ENCODE peak calls at places on chromosomes 6 and 20, in ten cellular contexts. W is AG10803, T is colonic mucosa, Q is lower leg skin, K is GM12865, F is esophagus muscularis mucosa, Y is stomach, O is neuronal stem cell, V is choroid plexus epithelial cell, E is fibroblast of villous mesenchyme. M is an unnamed sample.

GRCh38 chr20:1405801-1406200 is 12.9 kb upstream of the FKBP1A start:
- DNase-seq in W (no peak), T (no peak), Q (no peak), K (no peak), F (no peak), Y (no peak), O (no peak), V (no peak), E (no peak), M (no peak)

GRCh38 chr20:2798814-2799213 is 1.6 kb downstream of the CPXM1 start:
- DNase-seq in W (no peak), T (no peak), Q (no peak), K (no peak), F (no peak), Y (no peak), O (no peak), V (peak), E (no peak), M (no peak)

GRCh38 chr6:152273002-152273401 is 364.2 kb downstream of the SYNE1 start:
- DNase-seq in W (peak), T (peak), Q (no peak), K (no peak), F (no peak), Y (no peak), O (no peak), V (peak), E (peak), M (no peak)

GRCh38 chr6:73728548-73729205 is 32.7 kb downstream of the CD109 start:
- DNase-seq in W (no peak), T (no peak), Q (no peak), K (peak), F (no peak), Y (no peak), O (no peak), V (no peak), E (no peak), M (no peak)

GRCh38 chr6:38020593-38020992 is 201.1 kb downstream of the ZFAND3 start:
- DNase-seq in W (no peak), T (no peak), Q (no peak), K (no peak), F (no peak), Y (no peak), O (no peak), V (no peak), E (no peak), M (no peak)

GRCh38 chr6:84043555-84043954 is 10.0 kb downstream of the MRAP2 start:
- DNase-seq in W (no peak), T (no peak), Q (no peak), K (no peak), F (no peak), Y (no peak), O (no peak), V (no peak), E (no peak), M (no peak)

GRCh38 chr20:45419188-45420091 is 3.5 kb downstream of the PIGT start:
- DNase-seq in W (peak), T (peak), Q (peak), K (peak), F (no peak), Y (peak), O (no peak), V (peak), E (peak), M (peak)

GRCh38 chr6:91667596-91667995 is 1080.7 kb upstream of the MAP3K7 start:
- DNase-seq in W (no peak), T (no peak), Q (no peak), K (no peak), F (no peak), Y (no peak), O (no peak), V (no peak), E (no peak), M (no peak)

GRCh38 chr6:35967059-35967769 is 46.3 kb upstream of the SRPK1 start:
- DNase-seq in W (no peak), T (no peak), Q (no peak), K (no peak), F (no peak), Y (no peak), O (no peak), V (no peak), E (no peak), M (no peak)

GRCh38 chr6:139888691-139889122 is 514.3 kb upstream of the CITED2 start:
- DNase-seq in W (peak), T (no peak), Q (no peak), K (no peak), F (no peak), Y (no peak), O (peak), V (peak), E (no peak), M (no peak)

GRCh38 chr6:142735182-142735581 is 209.8 kb downstream of the HIVEP2 start:
- DNase-seq in W (peak), T (no peak), Q (no peak), K (no peak), F (no peak), Y (no peak), O (no peak), V (peak), E (peak), M (peak)

GRCh38 chr6:168320661-168321060 is 1.1 kb upstream of the DACT2 start:
- DNase-seq in W (no peak), T (no peak), Q (no peak), K (no peak), F (no peak), Y (no peak), O (no peak), V (peak), E (no peak), M (no peak)

GRCh38 chr6:168318090-168318489 is 1.5 kb downstream of the DACT2 start:
- DNase-seq in W (no peak), T (no peak), Q (no peak), K (no peak), F (no peak), Y (no peak), O (no peak), V (no peak), E (no peak), M (no peak)

GRCh38 chr6:168315626-168316025 is 4.0 kb downstream of the DACT2 start:
- DNase-seq in W (no peak), T (no peak), Q (no peak), K (no peak), F (no peak), Y (no peak), O (no peak), V (no peak), E (no peak), M (no peak)

GRCh38 chr6:168319279-168320051 is at the start of gene DACT2:
- DNase-seq in W (no peak), T (no peak), Q (no peak), K (no peak), F (no peak), Y (no peak), O (no peak), V (no peak), E (no peak), M (no peak)

DNA sequence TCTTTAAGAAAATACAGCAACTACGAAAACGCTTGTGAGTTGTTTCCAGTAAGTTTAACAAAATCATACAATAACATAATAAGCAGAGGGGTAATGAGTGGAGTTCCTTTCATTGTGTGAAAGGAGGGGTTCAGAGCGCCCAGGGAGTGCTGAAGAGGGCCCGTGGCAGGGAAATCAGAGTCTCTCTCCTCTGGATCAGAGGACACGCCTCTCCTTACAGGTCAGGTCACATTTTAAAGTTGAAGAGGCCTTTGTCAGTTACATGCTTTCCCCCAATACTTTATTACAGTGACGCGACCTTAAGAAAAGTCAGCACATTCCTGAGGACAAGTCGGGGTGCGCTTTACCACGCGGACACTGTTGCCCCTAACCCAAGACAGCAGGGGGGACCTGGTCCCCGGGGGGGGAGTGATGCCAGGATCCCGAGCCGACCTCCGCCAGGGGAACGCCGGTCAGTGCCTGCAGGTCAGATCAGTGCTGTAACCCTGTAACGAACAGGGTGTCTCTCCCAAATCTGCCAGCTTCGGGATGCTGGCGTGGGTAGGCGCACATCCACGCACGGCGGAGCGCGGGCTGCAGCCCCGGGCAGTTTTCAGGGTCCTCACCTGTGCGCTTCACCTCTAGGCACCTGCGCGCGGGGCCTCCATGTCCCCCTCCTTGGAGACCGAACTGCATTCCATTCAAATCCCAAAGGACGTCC is 848 bp downstream of the DACT2 start:
- DNase-seq in W (no peak), T (no peak), Q (no peak), K (no peak), F (no peak), Y (no peak), O (no peak), V (no peak), E (no peak), M (no peak)
- H3K4me3 ChIP-seq in W (no peak), T (peak), Q (no peak), K (no peak), F (peak), Y (peak), O (peak), V (peak), E (no peak), M (no peak)

DNA sequence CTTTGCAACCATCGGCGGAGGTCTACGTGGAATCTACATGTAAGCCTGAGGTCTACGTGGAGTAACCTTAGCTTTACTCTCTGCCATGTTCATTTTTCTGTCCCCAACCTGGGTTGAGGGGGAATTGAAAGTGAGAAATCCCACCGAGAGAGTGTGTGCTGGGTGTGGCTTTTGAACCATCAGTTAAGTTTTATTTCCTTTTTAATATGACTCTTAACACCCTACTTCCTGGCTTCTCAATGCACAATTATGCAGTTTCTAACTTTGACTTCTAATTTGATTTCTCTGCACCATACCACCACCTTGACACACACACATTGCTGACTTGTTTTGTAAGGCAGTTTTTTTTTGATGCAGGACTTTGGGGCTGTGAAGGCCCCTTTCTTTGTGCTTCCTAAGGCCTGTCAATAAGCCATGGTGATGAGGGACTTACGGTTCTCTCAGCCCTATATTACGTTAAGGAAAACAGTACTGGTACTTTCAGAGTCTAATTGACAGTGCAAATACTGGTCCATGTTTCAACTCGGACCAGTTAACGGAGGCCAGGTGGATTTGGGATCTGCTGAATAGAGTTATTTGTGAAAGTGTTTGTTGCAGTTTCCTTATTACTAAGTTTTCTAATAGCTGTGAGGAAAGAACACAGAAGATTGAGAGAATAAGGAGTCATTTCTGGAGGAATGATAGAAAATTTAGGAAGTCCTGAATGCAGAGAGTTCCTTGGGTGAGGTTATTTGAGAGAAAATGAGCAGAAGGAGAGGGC is 206.5 kb downstream of the JARID2 start:
- DNase-seq in W (no peak), T (no peak), Q (no peak), K (peak), F (no peak), Y (no peak), O (no peak), V (no peak), E (no peak), M (no peak)
- H3K4me3 ChIP-seq in W (no peak), T (no peak), Q (no peak), K (no peak), F (no peak), Y (no peak), O (no peak), V (no peak), E (no peak), M (no peak)

GRCh38 chr20:18055261-18055660 is 2.5 kb downstream of the OVOL2 start:
- DNase-seq in W (no peak), T (no peak), Q (no peak), K (no peak), F (no peak), Y (no peak), O (no peak), V (no peak), E (no peak), M (no peak)

GRCh38 chr20:18058661-18059467 is 1.1 kb upstream of the OVOL2 start:
- DNase-seq in W (no peak), T (peak), Q (no peak), K (no peak), F (no peak), Y (peak), O (peak), V (no peak), E (no peak), M (no peak)

GRCh38 chr20:18057106-18057993 is at the start of gene OVOL2:
- DNase-seq in W (no peak), T (peak), Q (peak), K (no peak), F (no peak), Y (peak), O (no peak), V (peak), E (no peak), M (no peak)

GRCh38 chr20:18057994-18058349 is 256 bp upstream of the OVOL2 start:
- DNase-seq in W (no peak), T (no peak), Q (no peak), K (no peak), F (no peak), Y (peak), O (no peak), V (no peak), E (no peak), M (no peak)

DNA sequence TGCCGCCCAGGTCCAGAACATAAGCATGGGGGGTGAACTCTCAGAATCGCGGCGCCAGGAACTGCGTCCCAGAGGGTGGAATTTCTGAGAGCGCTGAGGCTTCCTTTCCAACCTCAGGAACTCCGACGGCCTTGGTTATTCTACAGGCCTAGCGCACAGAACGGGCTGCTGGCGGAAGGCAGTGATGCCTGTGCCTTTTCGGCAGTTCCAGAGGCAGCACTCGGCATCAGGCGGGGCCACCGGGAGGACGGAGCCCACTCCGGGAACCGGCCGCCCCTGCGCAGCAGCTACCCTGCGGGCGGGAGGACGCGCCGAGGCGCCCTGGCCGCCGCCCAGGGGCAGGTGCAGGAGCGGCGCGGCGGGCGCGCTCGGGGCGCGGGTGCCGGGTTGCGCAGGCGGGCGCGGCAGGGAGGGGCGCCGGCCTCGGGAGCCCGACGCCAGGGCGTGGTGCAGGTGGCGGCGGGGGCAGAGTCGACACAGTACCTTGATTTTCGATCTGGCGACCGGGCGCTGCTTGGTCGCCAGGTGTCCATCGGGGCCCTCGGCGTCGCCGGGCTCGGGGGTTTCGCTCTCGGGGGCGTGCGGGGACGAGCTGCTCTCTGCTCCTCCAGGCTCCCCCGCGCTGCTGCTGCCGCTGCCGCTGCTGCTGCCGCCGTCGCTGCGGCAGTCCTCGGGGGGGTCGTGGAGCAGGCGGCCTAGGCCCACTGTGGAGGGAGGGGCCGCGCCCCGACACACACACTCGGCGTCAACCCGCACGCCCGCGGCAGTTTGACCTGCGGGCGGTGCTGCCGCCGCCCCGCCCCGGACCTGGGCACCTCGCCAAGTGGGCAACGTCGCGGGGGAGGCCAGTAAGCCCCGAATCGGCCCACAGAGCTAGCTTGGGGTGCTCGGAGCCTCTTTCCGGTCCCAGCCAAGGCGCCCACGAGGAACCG is 1.3 kb downstream of the OVOL2 start:
- DNase-seq in W (no peak), T (peak), Q (no peak), K (no peak), F (no peak), Y (peak), O (no peak), V (peak), E (peak), M (no peak)
- H3K4me3 ChIP-seq in W (no peak), T (peak), Q (peak), K (no peak), F (peak), Y (peak), O (no peak), V (no peak), E (no peak), M (peak)

GRCh38 chr6:49264496-49264895 is 198.6 kb downstream of the MMUT start:
- DNase-seq in W (no peak), T (no peak), Q (no peak), K (peak), F (no peak), Y (no peak), O (no peak), V (no peak), E (no peak), M (no peak)

GRCh38 chr6:49264909-49265308 is 198.1 kb downstream of the MMUT start:
- DNase-seq in W (no peak), T (no peak), Q (no peak), K (peak), F (no peak), Y (no peak), O (no peak), V (no peak), E (no peak), M (no peak)

GRCh38 chr6:49269190-49269589 is 193.9 kb downstream of the MMUT start:
- DNase-seq in W (no peak), T (no peak), Q (no peak), K (no peak), F (no peak), Y (no peak), O (no peak), V (peak), E (no peak), M (no peak)
- H3K4me3 ChIP-seq in W (no peak), T (no peak), Q (no peak), K (no peak), F (no peak), Y (no peak), O (no peak), V (no peak), E (no peak), M (no peak)

GRCh38 chr20:62549499-62550086 is 73.8 kb upstream of the GATA5 start:
- DNase-seq in W (no peak), T (no peak), Q (no peak), K (no peak), F (no peak), Y (no peak), O (no peak), V (no peak), E (no peak), M (no peak)

GRCh38 chr20:62550087-62550565 is 74.3 kb upstream of the GATA5 start:
- DNase-seq in W (no peak), T (no peak), Q (no peak), K (no peak), F (no peak), Y (no peak), O (no peak), V (no peak), E (no peak), M (no peak)

GRCh38 chr20:62552613-62553012 is 76.8 kb upstream of the GATA5 start:
- DNase-seq in W (no peak), T (no peak), Q (no peak), K (no peak), F (no peak), Y (no peak), O (no peak), V (no peak), E (no peak), M (no peak)

GRCh38 chr20:62553136-62553837 is 77.5 kb upstream of the GATA5 start:
- DNase-seq in W (no peak), T (no peak), Q (no peak), K (no peak), F (no peak), Y (no peak), O (no peak), V (no peak), E (no peak), M (no peak)

GRCh38 chr20:62551408-62552323 is 75.9 kb upstream of the GATA5 start:
- DNase-seq in W (no peak), T (no peak), Q (no peak), K (no peak), F (no peak), Y (no peak), O (no peak), V (no peak), E (no peak), M (no peak)
- H3K4me3 ChIP-seq in W (no peak), T (peak), Q (no peak), K (no peak), F (peak), Y (peak), O (no peak), V (no peak), E (no peak), M (peak)

M was measured in skeletal muscle cell.